ENCODE peak calls at places on chromosomes 3 and 15, in four cellular contexts. One of them, this sample, is unnamed.

GRCh38 chr3:146306024-146306423 is 55.1 kb upstream of the PLSCR4 start:
- DNase-seq in dorsolateral prefrontal cortex: no peak
- DNase-seq in brain microvascular endothelial cell: no peak
- DNase-seq in mucosa of descending colon: no peak
- DNase-seq in this sample: no peak

GRCh38 chr3:117735481-117736101 is 1026.0 kb downstream of the TUSC7 start:
- DNase-seq in dorsolateral prefrontal cortex: no peak
- DNase-seq in brain microvascular endothelial cell: peak; percentile 41
- DNase-seq in mucosa of descending colon: no peak
- DNase-seq in this sample: peak; percentile 65

GRCh38 chr3:124424396-124424795 is 305.9 kb upstream of the UMPS start:
- DNase-seq in dorsolateral prefrontal cortex: no peak
- DNase-seq in brain microvascular endothelial cell: no peak
- DNase-seq in mucosa of descending colon: no peak
- DNase-seq in this sample: no peak

GRCh38 chr15:32981536-32981935 is 213.0 kb downstream of the FMN1 start:
- DNase-seq in dorsolateral prefrontal cortex: no peak
- DNase-seq in brain microvascular endothelial cell: no peak
- DNase-seq in mucosa of descending colon: no peak
- DNase-seq in this sample: no peak

GRCh38 chr3:42214565-42215283 is 51.3 kb downstream of the CCK start:
- DNase-seq in dorsolateral prefrontal cortex: no peak
- DNase-seq in brain microvascular endothelial cell: no peak
- DNase-seq in mucosa of descending colon: no peak
- DNase-seq in this sample: no peak

GRCh38 chr3:66444146-66444644 is 56.6 kb downstream of the LRIG1 start:
- DNase-seq in dorsolateral prefrontal cortex: no peak
- DNase-seq in brain microvascular endothelial cell: no peak
- DNase-seq in mucosa of descending colon: no peak
- DNase-seq in this sample: no peak

GRCh38 chr3:29746163-29746562 is 465.3 kb downstream of the RBMS3 start:
- DNase-seq in dorsolateral prefrontal cortex: no peak
- DNase-seq in brain microvascular endothelial cell: no peak
- DNase-seq in mucosa of descending colon: no peak
- DNase-seq in this sample: no peak

GRCh38 chr3:22117751-22118346 is 366.8 kb upstream of the ZNF385D start:
- DNase-seq in dorsolateral prefrontal cortex: no peak
- DNase-seq in brain microvascular endothelial cell: no peak
- DNase-seq in mucosa of descending colon: no peak
- DNase-seq in this sample: peak; percentile 52

GRCh38 chr3:55570361-55570760 is 83.3 kb upstream of the WNT5A start:
- DNase-seq in dorsolateral prefrontal cortex: no peak
- DNase-seq in brain microvascular endothelial cell: no peak
- DNase-seq in mucosa of descending colon: no peak
- DNase-seq in this sample: peak; percentile 48

GRCh38 chr3:11254876-11255275 is 17.3 kb upstream of the ATG7 start:
- DNase-seq in dorsolateral prefrontal cortex: no peak
- DNase-seq in brain microvascular endothelial cell: no peak
- DNase-seq in mucosa of descending colon: no peak
- DNase-seq in this sample: no peak

GRCh38 chr15:67101981-67102929 is 36.9 kb downstream of the SMAD3 start:
- DNase-seq in dorsolateral prefrontal cortex: no peak
- DNase-seq in brain microvascular endothelial cell: peak; percentile 61
- DNase-seq in mucosa of descending colon: no peak
- DNase-seq in this sample: peak; percentile 87

GRCh38 chr3:186849392-186849975 is 7.0 kb downstream of the ADIPOQ start:
- DNase-seq in dorsolateral prefrontal cortex: no peak
- DNase-seq in brain microvascular endothelial cell: no peak
- DNase-seq in mucosa of descending colon: no peak
- DNase-seq in this sample: no peak

GRCh38 chr15:85956515-85957275 is 123.0 kb upstream of the AGBL1 start:
- DNase-seq in dorsolateral prefrontal cortex: no peak
- DNase-seq in brain microvascular endothelial cell: no peak
- DNase-seq in mucosa of descending colon: no peak
- DNase-seq in this sample: peak; percentile 15

GRCh38 chr3:133452603-133453313 is 52.9 kb downstream of the BFSP2 start:
- DNase-seq in dorsolateral prefrontal cortex: no peak
- DNase-seq in brain microvascular endothelial cell: no peak
- DNase-seq in mucosa of descending colon: no peak
- DNase-seq in this sample: no peak

GRCh38 chr15:45637552-45638033 is 2.8 kb downstream of the SQOR start:
- DNase-seq in dorsolateral prefrontal cortex: no peak
- DNase-seq in brain microvascular endothelial cell: peak; percentile 77
- DNase-seq in mucosa of descending colon: peak; percentile 78
- DNase-seq in this sample: peak; percentile 60

GRCh38 chr3:47000198-47000815 is 20.8 kb downstream of the NBEAL2 start:
- DNase-seq in dorsolateral prefrontal cortex: no peak
- DNase-seq in brain microvascular endothelial cell: peak; percentile 13
- DNase-seq in mucosa of descending colon: no peak
- DNase-seq in this sample: no peak

GRCh38 chr3:32238816-32239637 is 547 bp downstream of the CMTM8 start:
- DNase-seq in dorsolateral prefrontal cortex: no peak
- DNase-seq in brain microvascular endothelial cell: no peak
- DNase-seq in mucosa of descending colon: peak; percentile 46
- DNase-seq in this sample: no peak

GRCh38 chr3:189262746-189263145 is 91.0 kb downstream of the TPRG1 start:
- DNase-seq in dorsolateral prefrontal cortex: no peak
- DNase-seq in brain microvascular endothelial cell: no peak
- DNase-seq in mucosa of descending colon: no peak
- DNase-seq in this sample: no peak

GRCh38 chr3:41854956-41855355 is 106.9 kb downstream of the ULK4 start:
- DNase-seq in dorsolateral prefrontal cortex: no peak
- DNase-seq in brain microvascular endothelial cell: no peak
- DNase-seq in mucosa of descending colon: no peak
- DNase-seq in this sample: no peak

GRCh38 chr3:65181397-65181871 is 493.6 kb upstream of the ADAMTS9 start:
- DNase-seq in dorsolateral prefrontal cortex: no peak
- DNase-seq in brain microvascular endothelial cell: no peak
- DNase-seq in mucosa of descending colon: peak; percentile 38
- DNase-seq in this sample: no peak
- H3K4me3 ChIP-seq in dorsolateral prefrontal cortex: no peak overlapping the region
- H3K4me3 ChIP-seq in brain microvascular endothelial cell: no peak overlapping the region
- H3K4me3 ChIP-seq in mucosa of descending colon: no peak overlapping the region
- H3K4me3 ChIP-seq in this sample: no peak overlapping the region

DNA sequence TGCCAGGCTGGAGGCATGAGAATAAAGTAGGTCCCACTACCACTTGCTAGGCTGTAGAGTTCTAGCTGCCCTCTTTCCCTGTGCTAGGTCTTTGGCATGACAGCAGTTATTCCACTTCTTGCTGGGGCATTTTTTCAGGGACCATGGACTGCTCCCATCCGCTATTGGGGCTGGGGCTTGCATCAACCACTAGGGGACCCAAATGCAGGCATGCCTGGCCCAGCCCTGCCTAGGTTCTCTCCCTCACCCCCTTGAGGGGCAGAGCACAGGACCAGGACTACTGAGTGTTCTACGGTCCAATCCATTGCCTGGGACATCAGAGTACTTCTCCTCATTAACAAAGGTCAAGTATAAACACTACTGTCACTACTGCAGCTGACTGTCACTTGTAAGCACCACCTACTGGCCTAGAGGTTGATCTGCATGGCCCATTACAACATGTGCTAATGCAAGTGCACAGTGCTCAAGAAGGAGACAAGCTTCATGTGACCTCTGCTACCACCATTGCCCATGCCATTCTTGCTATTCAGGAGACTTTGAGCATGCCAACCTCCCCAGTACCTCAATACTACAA is 270.5 kb downstream of the MBNL1 start:
- DNase-seq in dorsolateral prefrontal cortex: no peak
- DNase-seq in brain microvascular endothelial cell: no peak
- DNase-seq in mucosa of descending colon: no peak
- DNase-seq in this sample: no peak
- TF ChIP-seq CTCF in dorsolateral prefrontal cortex: no peak
- TF ChIP-seq CTCF in brain microvascular endothelial cell: peak; percentile 6
- TF ChIP-seq CTCF in mucosa of descending colon: no peak
- TF ChIP-seq CTCF in this sample: no peak

GRCh38 chr3:44968447-44968858 is 7.5 kb downstream of the ZDHHC3 start:
- DNase-seq in dorsolateral prefrontal cortex: no peak
- DNase-seq in brain microvascular endothelial cell: no peak
- DNase-seq in mucosa of descending colon: no peak
- DNase-seq in this sample: no peak
- H3K4me3 ChIP-seq in dorsolateral prefrontal cortex: no peak overlapping the region
- H3K4me3 ChIP-seq in brain microvascular endothelial cell: no peak overlapping the region
- H3K4me3 ChIP-seq in mucosa of descending colon: no peak overlapping the region
- H3K4me3 ChIP-seq in this sample: no peak overlapping the region

DNA sequence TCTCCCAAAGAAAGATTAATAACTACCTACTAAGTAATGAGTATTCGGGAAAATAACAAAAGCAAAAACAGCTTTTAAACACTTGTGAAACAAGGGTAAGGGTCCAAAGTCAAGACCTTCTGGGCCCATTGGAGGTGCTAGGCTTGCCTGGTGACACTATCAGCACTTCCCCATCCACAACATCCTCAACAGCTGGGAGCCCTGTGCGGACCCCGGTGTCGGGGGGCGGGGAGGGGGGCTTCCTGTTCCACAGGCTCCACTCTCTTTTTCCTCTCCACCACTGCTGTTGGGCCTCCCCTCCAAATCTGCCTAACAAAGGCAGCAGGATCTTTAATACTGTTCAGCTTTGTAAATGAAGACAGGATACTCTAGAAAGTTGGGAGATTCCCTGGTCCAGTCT is 21.6 kb downstream of the NGRN start:
- DNase-seq in dorsolateral prefrontal cortex: no peak
- DNase-seq in brain microvascular endothelial cell: no peak
- DNase-seq in mucosa of descending colon: no peak
- DNase-seq in this sample: no peak
- TF ChIP-seq CTCF in dorsolateral prefrontal cortex: no peak
- TF ChIP-seq CTCF in brain microvascular endothelial cell: no peak
- TF ChIP-seq CTCF in mucosa of descending colon: no peak
- TF ChIP-seq CTCF in this sample: no peak

This sample was measured in astrocyte of the cerebellum.